ENCODE peak calls at places on chromosomes 2 and 18, in ten cellular contexts. B, H, S, Z, L, X, F, D, Q and N are unnamed samples.
A peak's percentile ranks its signal among the peaks of the same experiment; 100 is the strongest.

GRCh38 chr2:181917378-181917735 is 25.8 kb downstream of the ITPRID2 start:
- DNase-seq in H (no peak), B (no peak), D (no peak), F (peak; percentile 13), S (no peak), Q (peak; percentile 17), L (no peak), X (peak; percentile 9), Z (no peak), N (no peak)

GRCh38 chr18:32257073-32257780 is 67.4 kb downstream of the MEP1B start:
- DNase-seq in Q (no peak), H (no peak), B (no peak), D (no peak), S (no peak), L (no peak), X (no peak), F (peak; percentile 55), Z (no peak), N (peak; percentile 57)

GRCh38 chr2:200609027-200609614 is 23.3 kb downstream of the AOX1 start:
- DNase-seq in B (no peak), Z (peak; percentile 69), D (no peak), S (no peak), Q (no peak), H (peak; percentile 75), X (no peak), L (no peak), F (peak; percentile 86), N (no peak)

GRCh38 chr18:59813942-59814341 is 85.9 kb upstream of the PMAIP1 start:
- DNase-seq in L (no peak), S (no peak), D (no peak), Q (no peak), F (peak; percentile 21), X (no peak), Z (no peak), B (no peak), H (peak; percentile 31), N (no peak)

GRCh38 chr18:55856191-55856590 is 268.2 kb upstream of the TCF4 start:
- DNase-seq in L (no peak), H (peak; percentile 77), S (peak; percentile 59), Z (no peak), B (no peak), Q (no peak), D (no peak), X (no peak), F (peak; percentile 92), N (peak; percentile 94)

GRCh38 chr2:175180701-175181103 is 808 bp downstream of the ATP5MC3 start:
- DNase-seq in Q (peak; percentile 54), F (peak; percentile 49), H (peak; percentile 22), D (peak; percentile 56), X (peak; percentile 51), L (peak; percentile 14), Z (no peak), B (peak; percentile 8), S (peak; percentile 77), N (peak; percentile 75)

GRCh38 chr2:232502513-232502900 is 14.9 kb upstream of the ECEL1 start:
- DNase-seq in H (no peak), B (no peak), F (no peak), Q (no peak), Z (no peak), L (no peak), D (no peak), S (no peak), X (no peak), N (no peak)

GRCh38 chr18:2590303-2590702 is 18.9 kb downstream of the NDC80 start:
- DNase-seq in L (no peak), Q (no peak), Z (no peak), H (no peak), D (no peak), X (no peak), F (no peak), S (no peak), B (no peak), N (no peak)

GRCh38 chr2:96116424-96116878 is at the start of gene ADRA2B:
- DNase-seq in Q (peak; percentile 89), D (peak; percentile 74), F (peak; percentile 63), L (no peak), S (peak; percentile 95), B (no peak), X (peak; percentile 84), Z (no peak), H (no peak), N (peak; percentile 91)